ENCODE peak calls at places on chromosomes 12 and 14, in eight cellular contexts. F, K, Y, J, Q, Z, G and X are unnamed samples.

GRCh38 chr12:52637299-52637698 is 14.7 kb downstream of the KRT2 start:
- DNase-seq in J (peak), Q (no peak), K (no peak), G (no peak), F (no peak), Y (no peak), Z (no peak), X (no peak)

GRCh38 chr12:1594045-1594294 is 411 bp downstream of the FBXL14 start:
- DNase-seq in F (no peak), G (no peak), Q (peak), K (peak), Y (peak), Z (no peak), J (peak), X (peak)

GRCh38 chr12:74689071-74689655 is 151.5 kb downstream of the ATXN7L3B start:
- DNase-seq in Z (no peak), F (peak), Y (peak), K (no peak), Q (peak), G (no peak), J (no peak), X (peak)

GRCh38 chr12:131347345-131347714 is 363.6 kb upstream of the SFSWAP start:
- DNase-seq in Z (no peak), Y (no peak), G (no peak), K (no peak), Q (no peak), F (no peak), J (peak), X (no peak)

GRCh38 chr12:112538740-112539139 is 120.0 kb downstream of the PTPN11 start:
- DNase-seq in Z (no peak), Y (no peak), G (no peak), F (no peak), K (no peak), J (no peak), Q (no peak), X (no peak)

GRCh38 chr14:80135305-80136088 is 75.8 kb downstream of the DIO2 start:
- DNase-seq in K (no peak), J (no peak), Z (no peak), G (no peak), Y (no peak), Q (no peak), F (peak), X (no peak)

GRCh38 chr12:24728366-24728765 is 220.5 kb downstream of the BCAT1 start:
- DNase-seq in K (no peak), J (no peak), F (no peak), G (no peak), Y (peak), Q (peak), Z (no peak), X (peak)

GRCh38 chr12:7161811-7162210 is 27.7 kb upstream of the PEX5 start:
- DNase-seq in J (peak), G (no peak), Q (no peak), F (no peak), Z (no peak), Y (peak), K (no peak), X (no peak)

GRCh38 chr14:104882325-104882973 is 17.4 kb downstream of the CEP170B start:
- DNase-seq in Z (peak), Q (peak), Y (peak), F (no peak), J (peak), K (peak), G (peak), X (peak)

GRCh38 chr14:59208224-59208814 is 19.9 kb downstream of the DAAM1 start:
- DNase-seq in F (peak), Z (no peak), K (no peak), G (no peak), J (no peak), Q (no peak), Y (peak), X (peak)

GRCh38 chr12:106195638-106196037 is 52.2 kb downstream of the CKAP4 start:
- DNase-seq in Z (peak), J (peak), F (peak), Y (peak), G (no peak), Q (no peak), K (no peak), X (no peak)

GRCh38 chr14:72917420-72917819 is 8.8 kb upstream of the DCAF4 start:
- DNase-seq in Q (no peak), Y (no peak), Z (no peak), G (no peak), K (no peak), J (no peak), F (no peak), X (no peak)

GRCh38 chr12:65372574-65372973 is 94.1 kb downstream of the MSRB3 start:
- DNase-seq in G (no peak), F (no peak), Y (peak), Q (no peak), K (no peak), J (no peak), Z (no peak), X (no peak)

GRCh38 chr14:57317248-57317833 is 48.6 kb downstream of the AP5M1 start:
- DNase-seq in Z (peak), F (peak), Q (peak), K (peak), G (peak), Y (peak), J (peak), X (peak)

GRCh38 chr12:14892726-14893442 is 7.2 kb upstream of the MGP start:
- DNase-seq in J (no peak), G (no peak), F (no peak), K (no peak), Y (peak), Z (no peak), Q (peak), X (peak)

GRCh38 chr14:39492267-39492666 is 60.0 kb upstream of the FBXO33 start:
- DNase-seq in G (no peak), Z (no peak), Y (peak), J (no peak), K (no peak), F (peak), Q (peak), X (no peak)

GRCh38 chr12:16076553-16076952 is 165.4 kb downstream of the DERA start:
- DNase-seq in Z (peak), G (peak), K (no peak), Y (peak), J (peak), Q (peak), F (no peak), X (peak)

GRCh38 chr14:92472860-92473259 is 40.7 kb upstream of the RIN3 start:
- DNase-seq in F (no peak), G (no peak), Z (no peak), K (no peak), Y (no peak), Q (no peak), J (no peak), X (no peak)

GRCh38 chr12:102427542-102427923 is 52.8 kb downstream of the IGF1 start:
- DNase-seq in Z (no peak), Q (no peak), Y (no peak), J (no peak), F (no peak), G (peak), K (no peak), X (no peak)

GRCh38 chr14:95052016-95052585 is 105.2 kb downstream of the DICER1 start:
- DNase-seq in Y (no peak), Z (no peak), G (no peak), F (no peak), J (peak), Q (no peak), K (no peak), X (no peak)

GRCh38 chr14:64292197-64292596 is 2.0 kb downstream of the ESR2 start:
- DNase-seq in Y (no peak), F (no peak), K (no peak), Z (no peak), G (no peak), J (no peak), Q (no peak), X (no peak)
- TF ChIP-seq CTCF in Y (no peak), F (no peak), K (no peak), Z (no peak), G (no peak), J (no peak), Q (no peak), X (no peak)

DNA sequence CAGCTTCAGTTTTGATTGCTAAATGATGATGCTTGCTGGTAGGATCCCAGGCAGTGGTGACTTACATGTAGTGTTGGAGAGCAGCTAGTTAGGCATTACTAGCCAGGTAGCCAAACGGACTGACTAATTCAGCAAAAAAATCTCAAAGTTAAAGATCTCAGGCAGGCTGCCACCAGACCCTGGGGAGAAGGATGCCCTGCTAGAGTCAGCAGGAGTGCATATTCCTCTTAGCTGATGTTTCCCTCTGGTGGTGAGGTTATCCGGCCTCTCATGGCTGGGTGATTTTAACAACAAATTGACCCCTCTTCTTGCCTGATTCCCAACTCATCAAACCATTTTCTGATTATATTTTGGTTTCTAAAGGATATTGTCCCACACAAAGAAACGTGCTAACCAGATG is 2.8 kb downstream of the EFS start:
- DNase-seq in Y (peak), Q (no peak), J (peak), Z (no peak), F (peak), K (no peak), G (no peak), X (no peak)
- TF ChIP-seq CTCF in Y (peak), Q (peak), J (peak), Z (no peak), F (peak), K (no peak), G (no peak), X (no peak)

DNA sequence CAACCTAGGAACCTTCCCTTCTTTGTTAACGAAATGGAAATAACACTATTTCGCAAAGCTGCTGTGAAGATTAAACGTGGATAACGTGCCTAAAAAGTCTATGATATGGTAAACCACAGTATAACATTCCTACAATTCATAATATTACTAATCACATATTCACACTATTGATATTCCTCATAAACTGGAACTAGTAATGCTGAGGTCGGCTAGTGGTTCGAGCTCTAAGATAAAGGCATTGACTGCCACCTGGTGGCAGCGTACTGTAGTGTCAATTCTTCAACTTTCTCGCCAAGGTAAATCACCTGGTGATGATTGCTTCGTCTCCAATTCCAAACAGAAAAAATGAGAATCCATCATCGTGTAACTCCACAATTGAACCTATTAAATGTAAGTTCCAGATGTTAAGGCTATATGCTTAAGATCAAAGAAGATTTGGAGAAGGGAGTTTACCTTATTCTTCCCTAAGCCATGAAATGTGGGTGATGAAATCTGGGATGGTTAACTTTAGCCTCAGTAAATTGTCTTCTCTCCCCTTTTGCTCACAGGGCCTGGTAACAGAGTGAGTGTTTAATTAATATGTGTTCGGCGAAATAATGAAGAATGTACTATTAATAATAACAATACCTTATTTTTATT is 197.5 kb upstream of the TMEM132C start:
- DNase-seq in F (peak), Q (peak), Y (peak), K (no peak), J (peak), Z (peak), G (peak), X (peak)
- TF ChIP-seq CTCF in F (peak), Q (peak), Y (peak), K (peak), J (peak), Z (peak), G (peak), X (peak)

DNA sequence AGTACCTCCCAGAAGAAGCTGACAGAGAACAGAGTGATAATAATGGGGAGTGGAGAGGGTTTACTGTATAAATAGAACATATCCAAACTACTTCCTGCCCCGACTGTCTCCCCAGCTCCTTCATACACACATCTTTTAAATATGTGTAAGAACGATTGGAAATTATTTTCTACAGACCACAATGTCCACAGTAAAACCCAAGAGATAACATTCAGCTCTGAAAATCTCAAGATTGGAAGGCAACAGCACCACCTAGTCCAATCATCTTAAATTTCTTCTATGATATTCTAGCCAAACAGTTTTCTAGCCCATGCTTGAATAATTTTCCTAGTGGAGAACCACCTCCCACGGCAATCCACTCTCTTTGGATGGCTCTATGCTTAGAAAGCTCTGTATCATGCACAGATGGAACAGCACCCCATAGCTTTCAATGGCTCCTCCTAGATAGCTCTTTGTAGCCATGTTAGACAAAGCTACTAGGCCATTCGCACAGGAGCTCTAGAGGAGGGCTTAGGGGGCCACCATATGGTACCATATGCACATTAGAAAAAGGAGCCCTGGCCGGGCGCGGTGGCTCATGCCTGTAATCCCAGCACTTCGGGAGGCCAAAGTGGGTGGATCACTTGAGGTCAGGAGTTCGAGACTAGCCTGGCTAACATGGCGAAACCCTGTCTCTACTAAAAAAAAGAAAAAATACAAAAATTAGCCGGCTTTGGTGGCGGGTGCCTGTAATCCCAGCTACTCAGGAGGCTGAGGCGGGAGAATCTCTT is 18.1 kb downstream of the VDR start:
- DNase-seq in Q (no peak), G (no peak), Y (peak), K (no peak), Z (no peak), F (peak), J (no peak), X (no peak)
- TF ChIP-seq CTCF in Q (no peak), G (no peak), Y (no peak), K (no peak), Z (no peak), F (no peak), J (no peak), X (no peak)

GRCh38 chr12:83261998-83262397 is 575.3 kb downstream of the TMTC2 start:
- DNase-seq in Z (no peak), Y (no peak), J (no peak), K (no peak), F (no peak), Q (peak), G (no peak), X (no peak)
- TF ChIP-seq CTCF in Z (no peak), Y (no peak), J (peak), K (no peak), F (no peak), Q (peak), G (no peak), X (peak)

DNA sequence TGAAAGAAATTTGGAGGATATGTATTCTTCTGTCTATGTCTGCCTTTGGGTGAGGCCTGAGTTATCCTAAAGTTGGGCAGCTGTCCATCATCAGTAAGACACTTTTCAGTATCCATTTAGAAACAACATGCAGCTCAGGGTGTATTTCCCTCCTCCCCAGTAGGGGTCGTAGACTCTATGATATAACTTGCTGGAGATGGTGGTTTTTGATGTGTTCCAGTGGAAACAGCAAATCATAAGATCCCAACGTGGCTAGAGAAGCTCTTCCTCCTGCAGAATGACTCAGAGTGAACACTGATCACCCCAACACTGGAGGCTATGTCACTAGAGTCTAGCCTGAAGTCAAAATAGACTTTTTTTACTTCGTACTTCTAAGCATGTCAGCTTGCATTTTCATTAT is 331.6 kb upstream of the STXBP6 start:
- DNase-seq in G (no peak), K (no peak), Q (peak), Z (no peak), F (no peak), J (peak), Y (no peak), X (no peak)
- TF ChIP-seq CTCF in G (peak), K (no peak), Q (peak), Z (no peak), F (no peak), J (peak), Y (no peak), X (no peak)